ENCODE peak calls at places on chromosomes 5 and 9, in four cellular contexts. M, H, L and I are unnamed samples.

GRCh38 chr5:167167191-167167590 is 1124.3 kb upstream of the WWC1 start:
- DNase-seq in M (no peak), H (no peak), L (no peak), I (no peak)

GRCh38 chr5:118931564-118931963 is 56.8 kb downstream of the DTWD2 start:
- DNase-seq in M (no peak), H (no peak), L (no peak), I (no peak)

GRCh38 chr9:28547469-28547981 is 974.2 kb upstream of the C9orf72 start:
- DNase-seq in M (no peak), H (no peak), L (no peak), I (no peak)

GRCh38 chr9:68530618-68531017 is 10.1 kb downstream of the TMEM252 start:
- DNase-seq in M (no peak), H (no peak), L (no peak), I (no peak)

GRCh38 chr5:88390007-88390385 is 121.4 kb upstream of the TMEM161B start:
- DNase-seq in M (no peak), H (no peak), L (peak; percentile 75), I (no peak)

GRCh38 chr9:84898188-84898587 is 228.7 kb downstream of the NTRK2 start:
- DNase-seq in M (no peak), H (no peak), L (no peak), I (no peak)

GRCh38 chr9:126523621-126524111 is 90.1 kb upstream of the LMX1B start:
- DNase-seq in M (no peak), H (peak; percentile 14), L (no peak), I (no peak)

GRCh38 chr5:177309351-177310191 is 2.1 kb downstream of the MXD3 start:
- DNase-seq in M (no peak), H (peak; percentile 45), L (no peak), I (no peak)

GRCh38 chr5:75551471-75551870 is 39.8 kb downstream of the POLK start:
- DNase-seq in M (no peak), H (peak; percentile 38), L (no peak), I (no peak)

GRCh38 chr9:15231788-15232635 is 75.0 kb downstream of the TTC39B start:
- DNase-seq in M (no peak), H (no peak), L (no peak), I (no peak)

GRCh38 chr9:120874226-120874839 is 2.7 kb downstream of the PHF19 start:
- DNase-seq in M (no peak), H (no peak), L (no peak), I (no peak)

GRCh38 chr5:2196416-2196815 is 313.7 kb upstream of the IRX4 start:
- DNase-seq in M (no peak), H (no peak), L (no peak), I (no peak)

GRCh38 chr5:113204525-113205161 is 228.0 kb downstream of the DCP2 start:
- DNase-seq in M (no peak), H (peak; percentile 77), L (peak; percentile 51), I (no peak)

GRCh38 chr5:107594253-107595045 is 76.3 kb downstream of the EFNA5 start:
- DNase-seq in M (no peak), H (no peak), L (no peak), I (no peak)

GRCh38 chr5:139392678-139393496 is 2.0 kb downstream of the PROB1 start:
- DNase-seq in M (no peak), H (peak; percentile 48), L (no peak), I (peak; percentile 13)

GRCh38 chr5:54902817-54903473 is 82.4 kb downstream of the ESM1 start:
- DNase-seq in M (no peak), H (peak; percentile 34), L (no peak), I (peak; percentile 51)

GRCh38 chr9:113675475-113675941 is 200.6 kb upstream of the ZNF618 start:
- DNase-seq in M (no peak), H (peak; percentile 97), L (no peak), I (no peak)

GRCh38 chr5:55226934-55227737 is at the start of gene MCIDAS:
- DNase-seq in M (no peak), H (no peak), L (no peak), I (peak; percentile 16)

GRCh38 chr5:2642684-2643325 is 108.7 kb downstream of the IRX2 start:
- DNase-seq in M (no peak), H (no peak), L (no peak), I (peak; percentile 5)

GRCh38 chr5:59640411-59640810 is 253.1 kb downstream of the PDE4D start:
- DNase-seq in M (no peak), H (peak; percentile 53), L (peak; percentile 11), I (no peak)

GRCh38 chr5:95846554-95847260 is 24.2 kb upstream of the GLRX start:
- DNase-seq in M (peak; percentile 45), H (peak; percentile 85), L (peak; percentile 91), I (no peak)

GRCh38 chr5:180074462-180074861 is 2.9 kb upstream of the RNF130 start:
- DNase-seq in M (no peak), H (no peak), L (no peak), I (no peak)

GRCh38 chr9:132973713-132974112 is 4.8 kb upstream of the GFI1B start:
- DNase-seq in M (no peak), H (peak; percentile 46), L (no peak), I (no peak)

GRCh38 chr5:39714036-39714698 is 289.4 kb upstream of the DAB2 start:
- DNase-seq in M (no peak), H (peak; percentile 46), L (peak; percentile 55), I (no peak)

GRCh38 chr5:103208460-103208859 is 50.1 kb upstream of the MACIR start:
- DNase-seq in M (no peak), H (no peak), L (no peak), I (no peak)

GRCh38 chr5:14809369-14810144 is 62.0 kb downstream of the ANKH start:
- DNase-seq in M (no peak), H (peak; percentile 91), L (peak; percentile 95), I (no peak)

GRCh38 chr5:3006961-3007551 is 255.6 kb upstream of the IRX2 start:
- DNase-seq in M (no peak), H (no peak), L (no peak), I (no peak)

GRCh38 chr9:126558051-126558665 is 55.6 kb upstream of the LMX1B start:
- DNase-seq in M (peak; percentile 19), H (peak; percentile 74), L (peak; percentile 54), I (peak; percentile 15)

GRCh38 chr5:147539053-147539452 is 29.2 kb upstream of the DPYSL3 start:
- DNase-seq in M (no peak), H (peak; percentile 74), L (no peak), I (no peak)

GRCh38 chr9:127104465-127105311 is 17.7 kb downstream of the ANGPTL2 start:
- DNase-seq in M (no peak), H (no peak), L (peak; percentile 55), I (no peak)

GRCh38 chr5:173814053-173814452 is 74.1 kb upstream of the CPEB4 start:
- DNase-seq in M (no peak), H (no peak), L (no peak), I (no peak)

GRCh38 chr5:28284788-28285187 is 1246.4 kb upstream of the CDH9 start:
- DNase-seq in M (no peak), H (no peak), L (no peak), I (no peak)

GRCh38 chr9:78187763-78188495 is 47.9 kb upstream of the CEP78 start:
- DNase-seq in M (no peak), H (no peak), L (peak; percentile 65), I (no peak)

GRCh38 chr5:149795360-149795759 is 65.2 kb downstream of the PPARGC1B start:
- DNase-seq in M (no peak), H (no peak), L (no peak), I (no peak)

GRCh38 chr9:86892576-86892975 is 54.7 kb downstream of the GAS1 start:
- DNase-seq in M (no peak), H (no peak), L (no peak), I (no peak)

GRCh38 chr5:83354958-83355357 is 116.6 kb upstream of the VCAN start:
- DNase-seq in M (no peak), H (no peak), L (no peak), I (no peak)

GRCh38 chr5:34749431-34749872 is 89.5 kb upstream of the TTC23L start:
- DNase-seq in M (no peak), H (peak; percentile 29), L (no peak), I (no peak)